ENCODE peak calls at places on chromosomes 12 and 14, in nine cellular contexts. Z is mammary epithelial cell, B is heart right ventricle, E is left ventricle myocardium inferior, L is AG04450, H is tibial artery, R is right atrium auricular region, D is left lung, S is testis. C is an unnamed sample. For H3K27me3, the result is how much of the 10 kb centered on the place peaks cover.

GRCh38 chr14:51604078-51604477 is 47.6 kb upstream of the FRMD6 start:
- DNase-seq in H (no peak), L (peak), D (no peak), B (no peak), S (no peak), Z (peak), E (no peak), R (no peak), C (no peak)

GRCh38 chr14:31895206-31895605 is 181.9 kb upstream of the ARHGAP5 start:
- DNase-seq in B (no peak), E (no peak), S (no peak), Z (peak), R (no peak), H (no peak), D (no peak), L (peak), C (no peak)

GRCh38 chr14:89425931-89426330 is 8.9 kb upstream of the FOXN3 start:
- DNase-seq in B (no peak), L (peak), S (no peak), H (peak), Z (peak), D (no peak), R (peak), E (no peak), C (no peak)

GRCh38 chr12:86261606-86262005 is 5.4 kb upstream of the MGAT4C start:
- DNase-seq in L (no peak), E (no peak), R (no peak), Z (no peak), S (no peak), D (no peak), H (no peak), B (no peak), C (no peak)

GRCh38 chr12:77923882-77924281 is 93.2 kb downstream of the NAV3 start:
- DNase-seq in R (no peak), E (no peak), B (no peak), H (no peak), D (no peak), S (no peak), L (no peak), Z (no peak), C (no peak)

GRCh38 chr12:100213016-100213891 is 12.6 kb downstream of the ACTR6 start:
- DNase-seq in H (peak), E (no peak), R (no peak), S (no peak), B (no peak), Z (no peak), D (no peak), L (no peak), C (no peak)

GRCh38 chr12:18383203-18383602 is 121.9 kb downstream of the PIK3C2G start:
- DNase-seq in R (no peak), L (peak), Z (peak), S (no peak), E (no peak), H (no peak), B (no peak), D (no peak), C (no peak)

GRCh38 chr12:103589517-103589916 is 2.4 kb downstream of the STAB2 start:
- DNase-seq in Z (no peak), B (no peak), L (no peak), D (no peak), S (no peak), E (no peak), H (no peak), R (no peak), C (no peak)

GRCh38 chr12:124993568-124994434 is at the start of gene BRI3BP:
- DNase-seq in Z (peak), R (no peak), L (no peak), D (peak), S (peak), E (peak), H (no peak), B (peak), C (peak)

GRCh38 chr14:21498540-21499526 is 12.3 kb downstream of the METTL3 start:
- DNase-seq in L (no peak), S (no peak), R (no peak), B (no peak), H (no peak), Z (peak), E (no peak), D (no peak), C (no peak)

GRCh38 chr12:132451172-132451835 is 38.6 kb upstream of the FBRSL1 start:
- DNase-seq in S (no peak), R (no peak), L (no peak), H (no peak), Z (no peak), B (no peak), D (no peak), E (no peak), C (no peak)

GRCh38 chr14:67680121-67680602 is 5.7 kb upstream of the VTI1B start:
- DNase-seq in Z (peak), D (no peak), L (peak), E (no peak), H (no peak), B (no peak), S (no peak), R (no peak), C (no peak)

GRCh38 chr14:74048291-74048690 is 29.1 kb downstream of the BBOF1 start:
- DNase-seq in E (no peak), D (no peak), S (no peak), R (no peak), Z (peak), L (no peak), B (no peak), H (no peak), C (no peak)

GRCh38 chr14:68466491-68466977 is 326.3 kb downstream of the ZFP36L1 start:
- DNase-seq in S (no peak), Z (peak), L (peak), E (no peak), R (no peak), D (no peak), B (no peak), H (no peak), C (no peak)

DNA sequence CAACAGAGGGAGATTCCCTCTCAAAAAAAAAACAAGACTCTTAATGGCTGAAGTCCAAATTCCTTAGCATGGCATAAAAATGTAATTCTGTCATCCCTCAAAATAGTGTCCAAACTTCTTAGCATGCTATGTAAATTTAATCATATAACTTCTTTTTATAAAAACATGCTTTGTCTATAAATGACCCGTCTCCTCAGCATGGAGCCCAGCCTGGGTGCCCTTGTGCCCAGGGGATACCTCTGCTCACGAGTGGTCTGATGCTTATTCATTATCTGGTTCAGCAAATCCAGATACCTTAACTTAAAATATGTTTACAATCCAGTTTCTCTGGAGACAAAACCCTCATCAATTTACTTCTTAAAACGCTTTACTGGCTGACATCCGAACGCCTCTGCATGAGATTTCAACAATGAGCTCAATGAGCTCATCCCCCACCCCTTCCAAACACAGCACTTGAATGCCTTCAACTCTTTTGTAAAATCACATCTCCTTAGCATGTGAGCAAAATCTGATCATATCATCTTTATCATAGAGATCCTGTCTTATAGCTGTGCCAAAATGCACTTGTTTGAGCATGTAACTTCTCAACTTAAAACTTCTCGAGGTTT is 15.7 kb downstream of the RTL1 start:
- DNase-seq in Z (no peak), D (no peak), E (no peak), L (no peak), B (no peak), R (no peak), H (no peak), S (no peak), C (no peak)
- H3K27ac ChIP-seq in Z (no peak), D (no peak), E (no peak), L (no peak), B (no peak), R (no peak), H (no peak), S (no peak), C (no peak)

GRCh38 chr14:99207456-99207855 is 64.5 kb downstream of the BCL11B start:
- DNase-seq in Z (no peak), L (no peak), H (no peak), S (no peak), E (no peak), D (no peak), B (no peak), R (no peak), C (no peak)
- TF ChIP-seq CTCF in Z (no peak), L (no peak), H (no peak), S (no peak), E (no peak), D (no peak), B (no peak), R (no peak), C (no peak)

GRCh38 chr12:118982308-118982707 is 967 bp downstream of the SRRM4 start:
- DNase-seq in H (no peak), S (no peak), E (no peak), B (no peak), R (no peak), L (no peak), Z (no peak), D (no peak), C (no peak)
- H3K27me3 ChIP-seq in H (under half), S (under half), E (half or more), B (under half), R (under half), L (under half), Z (under half), D (half or more), C (under half)

GRCh38 chr14:34350903-34351302 is 111.1 kb downstream of the SPTSSA start:
- DNase-seq in B (no peak), H (no peak), L (no peak), R (no peak), S (no peak), D (no peak), E (no peak), Z (no peak), C (no peak)

GRCh38 chr14:34359423-34360120 is 102.5 kb downstream of the SPTSSA start:
- DNase-seq in R (no peak), Z (no peak), E (no peak), B (no peak), H (no peak), L (no peak), D (no peak), S (no peak), C (no peak)

GRCh38 chr14:34355584-34356266 is 106.3 kb downstream of the SPTSSA start:
- DNase-seq in H (no peak), S (no peak), L (peak), B (no peak), D (no peak), Z (peak), E (no peak), R (peak), C (no peak)

GRCh38 chr14:34356267-34356660 is 105.8 kb downstream of the SPTSSA start:
- DNase-seq in H (no peak), S (no peak), L (no peak), Z (peak), E (no peak), R (no peak), D (no peak), B (no peak), C (no peak)

DNA sequence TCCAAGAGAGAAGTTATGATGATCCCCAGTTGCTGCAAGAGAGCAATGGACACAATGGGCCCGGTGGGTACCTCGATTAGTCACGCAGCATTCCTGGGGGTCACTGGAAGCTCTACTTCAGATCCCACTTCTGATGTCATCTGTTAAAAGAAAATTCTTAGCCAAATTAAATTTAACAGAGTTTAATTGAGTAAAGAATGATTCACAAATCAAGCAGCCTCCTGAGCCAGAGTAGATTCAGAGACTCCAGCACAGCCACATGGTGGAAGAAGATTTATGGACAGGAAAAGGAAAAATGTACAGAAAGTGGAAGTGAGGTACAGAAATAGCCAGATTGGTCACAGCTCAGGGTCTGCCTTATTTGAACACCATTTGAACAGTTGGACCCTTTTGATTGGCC is 107.5 kb downstream of the SPTSSA start:
- DNase-seq in D (no peak), L (no peak), Z (no peak), B (no peak), H (no peak), S (no peak), R (no peak), E (no peak), C (no peak)
- H3K27ac ChIP-seq in D (no peak), L (no peak), Z (peak), B (peak), H (no peak), S (no peak), R (no peak), E (peak), C (no peak)

GRCh38 chr12:3999904-4000303 is 126.7 kb upstream of the PARP11 start:
- DNase-seq in S (no peak), D (no peak), L (no peak), H (no peak), E (no peak), Z (no peak), R (no peak), B (no peak), C (no peak)
- TF ChIP-seq CTCF in S (no peak), D (no peak), L (no peak), H (no peak), E (no peak), Z (no peak), R (no peak), B (no peak), C (no peak)

DNA sequence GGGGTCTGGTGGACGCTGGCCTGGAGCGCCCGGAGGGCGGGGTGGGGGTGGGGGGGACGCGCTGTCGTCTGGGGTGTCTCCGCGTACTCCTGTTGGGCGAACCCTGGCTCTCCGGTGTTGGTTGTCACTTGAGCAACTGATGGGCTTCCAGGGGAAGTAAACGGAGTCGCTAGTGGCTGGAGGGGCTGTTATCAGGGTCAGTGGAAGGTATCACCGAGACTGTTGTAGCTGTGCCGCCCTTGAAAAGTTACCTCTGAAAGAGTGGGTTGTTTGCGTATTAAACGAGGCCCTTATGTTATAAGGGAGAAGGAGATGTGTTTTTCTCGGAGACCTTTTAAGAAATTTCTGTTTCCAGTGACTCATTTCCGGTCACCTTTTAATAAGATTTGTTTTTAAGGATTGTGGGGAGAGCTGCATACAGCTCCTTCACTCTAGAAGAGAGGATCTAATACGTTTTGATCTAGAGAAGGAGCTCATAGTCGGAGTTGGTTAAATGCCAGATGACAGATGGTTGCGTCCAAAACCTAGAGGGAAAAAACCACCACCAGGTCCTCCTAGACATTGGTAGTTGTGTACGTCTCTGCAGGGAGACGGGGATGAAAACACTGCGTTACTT is 699 bp upstream of the DBX2 start:
- DNase-seq in L (no peak), S (no peak), D (no peak), R (no peak), Z (peak), E (no peak), B (no peak), H (no peak), C (no peak)
- H3K27me3 ChIP-seq in L (under half), S (under half), D (half or more), R (under half), Z (under half), E (half or more), B (under half), H (under half), C (under half)

GRCh38 chr14:76919431-76919810 is 93.2 kb downstream of the LRRC74A start:
- DNase-seq in Z (no peak), H (no peak), E (no peak), S (no peak), R (no peak), B (no peak), L (no peak), D (no peak), C (no peak)

GRCh38 chr14:76917158-76917596 is 91.0 kb downstream of the LRRC74A start:
- DNase-seq in D (peak), S (peak), L (no peak), R (peak), H (peak), B (no peak), Z (peak), E (peak), C (peak)

GRCh38 chr14:76918751-76919421 is 92.7 kb downstream of the LRRC74A start:
- DNase-seq in E (peak), H (peak), R (peak), B (peak), S (peak), D (peak), L (peak), Z (peak), C (peak)

GRCh38 chr14:76917759-76918175 is 91.6 kb downstream of the LRRC74A start:
- DNase-seq in Z (no peak), S (peak), R (peak), L (no peak), D (peak), H (peak), E (peak), B (peak), C (peak)

GRCh38 chr14:76918176-76918750 is 92.1 kb downstream of the LRRC74A start:
- DNase-seq in B (peak), Z (no peak), D (peak), S (no peak), L (peak), H (peak), R (peak), E (peak), C (peak)
- H3K27ac ChIP-seq in B (peak), Z (peak), D (peak), S (peak), L (peak), H (peak), R (peak), E (peak), C (peak)

GRCh38 chr12:3227076-3227975 is 150.1 kb downstream of the TSPAN9 start:
- DNase-seq in R (no peak), H (no peak), D (no peak), E (no peak), S (no peak), Z (no peak), B (no peak), L (no peak), C (no peak)
- TF ChIP-seq CTCF in R (no peak), H (no peak), D (no peak), E (peak), S (no peak), Z (no peak), B (no peak), L (no peak), C (no peak)

GRCh38 chr14:97024300-97024699 is 227.1 kb downstream of the VRK1 start:
- DNase-seq in S (no peak), D (no peak), H (no peak), Z (no peak), E (no peak), L (no peak), R (no peak), B (no peak), C (no peak)

GRCh38 chr14:97027256-97027999 is 230.2 kb downstream of the VRK1 start:
- DNase-seq in D (no peak), L (no peak), Z (no peak), H (no peak), B (no peak), S (no peak), R (no peak), E (no peak), C (no peak)

GRCh38 chr14:97022741-97023140 is 225.6 kb downstream of the VRK1 start:
- DNase-seq in L (no peak), S (no peak), Z (no peak), R (no peak), E (no peak), B (no peak), D (no peak), H (no peak), C (no peak)

GRCh38 chr14:97028382-97028781 is 231.2 kb downstream of the VRK1 start:
- DNase-seq in E (no peak), H (no peak), Z (no peak), B (no peak), R (no peak), S (no peak), L (no peak), D (no peak), C (no peak)

GRCh38 chr14:97025722-97026121 is 228.5 kb downstream of the VRK1 start:
- DNase-seq in B (no peak), D (no peak), R (no peak), S (no peak), L (no peak), H (no peak), Z (no peak), E (no peak), C (no peak)
- H3K27me3 ChIP-seq in B (under half), D (half or more), R (under half), S (under half), L (under half), H (under half), Z (under half), E (half or more), C (under half)

DNA sequence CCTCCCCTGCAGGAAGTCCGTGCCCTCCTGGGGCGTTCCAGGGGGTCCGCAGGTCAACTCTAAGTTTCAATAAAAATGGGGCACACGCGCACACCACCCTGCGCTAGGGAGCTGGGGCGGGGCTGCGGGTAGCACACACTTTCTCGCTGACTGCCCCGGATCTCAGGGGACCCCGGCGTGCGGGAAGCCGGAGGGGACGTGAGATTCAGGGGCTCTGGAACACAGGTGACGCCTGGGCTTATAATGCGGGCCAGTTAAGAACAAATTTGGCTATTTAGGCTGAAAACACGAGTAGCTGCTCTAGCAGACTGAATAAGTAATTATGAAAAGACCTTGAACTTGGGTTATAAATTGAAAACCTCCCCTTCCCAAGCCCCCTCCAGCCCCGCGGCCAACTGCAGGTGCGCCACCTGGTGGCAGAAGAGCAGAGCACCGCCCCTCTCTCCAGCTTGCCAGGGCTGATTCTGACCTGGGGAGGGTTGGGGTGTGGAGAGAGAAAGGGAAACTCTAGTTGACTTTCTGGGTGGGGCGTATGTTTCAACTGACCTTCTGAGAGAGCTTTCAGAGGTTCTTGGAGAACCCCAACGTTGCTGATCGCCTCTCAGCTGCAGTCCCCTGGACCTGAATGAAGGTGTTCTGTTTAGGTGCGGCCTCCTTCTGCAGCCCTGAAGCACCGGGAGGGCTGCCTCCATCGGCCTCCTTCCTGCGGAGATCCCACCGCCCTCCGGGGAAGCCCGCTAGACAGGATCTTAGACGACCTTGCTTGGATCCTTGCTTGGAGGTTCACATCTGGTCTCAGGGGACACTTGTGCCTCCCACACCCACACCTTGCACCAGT is 118.4 kb upstream of the EVL start:
- DNase-seq in E (no peak), Z (no peak), L (no peak), H (no peak), S (peak), D (no peak), R (no peak), B (peak), C (no peak)
- H3K27ac ChIP-seq in E (no peak), Z (no peak), L (no peak), H (no peak), S (no peak), D (no peak), R (no peak), B (no peak), C (no peak)